ENCODE peak calls at places on chromosomes 7 and 10, in four cellular contexts. R is HL-60, O is K562, W is GM12878. V is an unnamed sample.

GRCh38 chr7:111006691-111007090 is 84.2 kb upstream of the LRRN3 start:
- DNase-seq in R (no peak), O (no peak), W (no peak), V (no peak)

GRCh38 chr10:84563355-84563754 is 235.0 kb downstream of the CCSER2 start:
- DNase-seq in R (no peak), O (no peak), W (peak; percentile 23), V (no peak)

GRCh38 chr7:116930156-116930913 is 23.0 kb upstream of the ST7 start:
- DNase-seq in R (peak; percentile 26), O (peak; percentile 94), W (peak; percentile 44), V (peak; percentile 39)

GRCh38 chr10:100803481-100803880 is 58.1 kb downstream of the PAX2 start:
- DNase-seq in R (no peak), O (no peak), W (no peak), V (no peak)

GRCh38 chr10:28730031-28730778 is 52.9 kb downstream of the BAMBI start:
- DNase-seq in R (no peak), O (no peak), W (no peak), V (no peak)

GRCh38 chr10:58856508-58857240 is 319.8 kb upstream of the PHYHIPL start:
- DNase-seq in R (no peak), O (no peak), W (no peak), V (no peak)

GRCh38 chr7:94357076-94357475 is 37.6 kb upstream of the COL1A2 start:
- DNase-seq in R (no peak), O (no peak), W (no peak), V (no peak)

GRCh38 chr7:79011921-79012320 is 441.5 kb downstream of the MAGI2 start:
- DNase-seq in R (no peak), O (no peak), W (no peak), V (no peak)

GRCh38 chr7:129989466-129989865 is 36.7 kb upstream of the UBE2H start:
- DNase-seq in R (no peak), O (no peak), W (peak; percentile 53), V (no peak)

GRCh38 chr7:80054356-80054755 is 80.3 kb upstream of the GNAI1 start:
- DNase-seq in R (no peak), O (no peak), W (no peak), V (no peak)

GRCh38 chr10:51699145-51699474 is 285 bp downstream of the CSTF2T start:
- DNase-seq in R (no peak), O (no peak), W (no peak), V (no peak)

GRCh38 chr7:106737202-106737562 is 76.2 kb upstream of the CCDC71L start:
- DNase-seq in R (no peak), O (peak; percentile 52), W (no peak), V (no peak)

GRCh38 chr7:131606346-131607290 is 50.2 kb upstream of the PODXL start:
- DNase-seq in R (no peak), O (no peak), W (no peak), V (no peak)

GRCh38 chr7:48091506-48092433 is 2.7 kb downstream of the UPP1 start:
- DNase-seq in R (no peak), O (no peak), W (no peak), V (no peak)

GRCh38 chr7:21962677-21963076 is 17.0 kb upstream of the CDCA7L start:
- DNase-seq in R (no peak), O (no peak), W (no peak), V (no peak)

GRCh38 chr7:101814081-101814995 is 3.1 kb upstream of the CUX1 start:
- DNase-seq in R (peak; percentile 73), O (peak; percentile 86), W (no peak), V (peak; percentile 69)

GRCh38 chr7:729154-730000 is 2.3 kb upstream of the PRKAR1B start:
- DNase-seq in R (no peak), O (no peak), W (no peak), V (no peak)

GRCh38 chr7:131302876-131303707 is 24.6 kb upstream of the MKLN1 start:
- DNase-seq in R (no peak), O (peak; percentile 32), W (no peak), V (no peak)

GRCh38 chr10:29689001-29689400 is 54.2 kb upstream of the SVIL start:
- DNase-seq in R (no peak), O (no peak), W (no peak), V (no peak)

GRCh38 chr10:131141645-131142445 is 169.7 kb downstream of the TCERG1L start:
- DNase-seq in R (no peak), O (no peak), W (no peak), V (no peak)
- TF ChIP-seq SPI1 in R (no peak), O (no peak), W (no peak), V (no peak)

GRCh38 chr7:4745265-4745919 is 30.0 kb upstream of the AP5Z1 start:
- DNase-seq in R (no peak), O (no peak), W (no peak), V (no peak)
- TF ChIP-seq POLR2AphosphoS5 in R (no peak), O (no peak), W (peak; percentile 6), V (no peak)

DNA sequence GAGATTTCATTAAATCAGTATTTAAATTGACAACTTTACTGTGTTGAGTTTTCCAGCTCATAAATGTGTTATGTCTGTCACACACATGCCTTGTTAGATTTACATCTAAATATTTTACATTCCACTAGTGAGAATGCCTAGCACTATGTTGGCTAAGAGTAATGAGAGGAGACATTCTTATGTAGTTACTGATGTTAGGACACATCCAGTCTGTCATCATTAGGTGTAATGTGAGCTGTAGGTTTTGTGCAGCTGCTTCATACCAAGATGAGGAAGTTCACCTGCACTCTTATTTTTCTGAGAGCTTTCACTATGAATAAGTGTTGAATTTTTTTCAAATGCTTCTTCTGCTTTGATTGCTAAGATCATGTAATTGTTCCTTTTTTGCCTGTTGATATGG is 218.0 kb upstream of the IGFBP3 start:
- DNase-seq in R (no peak), O (no peak), W (peak; percentile 48), V (no peak)
- TF ChIP-seq SPI1 in R (no peak), O (no peak), W (no peak), V (no peak)

GRCh38 chr10:119542357-119542989 is at the start of gene RGS10:
- DNase-seq in R (peak; percentile 71), O (peak; percentile 89), W (no peak), V (peak; percentile 76)
- TF ChIP-seq POLR2AphosphoS5 in R (peak; percentile 67), O (peak; percentile 67), W (peak; percentile 44), V (no peak)